ENCODE peak calls at places on chromosomes 1 and 21, in eight cellular contexts. V is left ventricle myocardium inferior; J is uterus; Z is ovary; M is CD8-positive, alpha-beta T cell; S is PC-9; X is neural progenitor cell; T is upper lobe of left lung. E is an unnamed sample. For H3K4me1, the result is how much of the 10 kb centered on the place peaks cover.

GRCh38 chr21:29504751-29505321 is 206.1 kb downstream of the BACH1 start:
- DNase-seq in V (no peak), J (no peak), Z (no peak), M (no peak), S (no peak), X (no peak), T (no peak), E (no peak)

GRCh38 chr1:115771847-115772457 is 3.4 kb upstream of the CASQ2 start:
- DNase-seq in V (peak), J (peak), Z (peak), M (no peak), S (peak), X (peak), T (no peak), E (peak)

GRCh38 chr21:29114765-29115164 is 15.7 kb upstream of the MAP3K7CL start:
- DNase-seq in V (no peak), J (no peak), Z (no peak), M (no peak), S (peak), X (peak), T (no peak), E (no peak)

GRCh38 chr1:32725595-32725942 is 23.0 kb upstream of the SYNC start:
- DNase-seq in V (no peak), J (no peak), Z (no peak), M (no peak), S (no peak), X (no peak), T (no peak), E (no peak)

GRCh38 chr1:205921559-205921887 is 21.7 kb downstream of the SLC26A9 start:
- DNase-seq in V (no peak), J (no peak), Z (no peak), M (no peak), S (no peak), X (no peak), T (peak), E (no peak)

GRCh38 chr1:107897428-107898339 is 67.3 kb downstream of the VAV3 start:
- DNase-seq in V (no peak), J (no peak), Z (no peak), M (peak), S (no peak), X (no peak), T (no peak), E (no peak)

GRCh38 chr1:90114521-90115141 is 119.7 kb downstream of the ZNF326 start:
- DNase-seq in V (no peak), J (no peak), Z (no peak), M (no peak), S (no peak), X (peak), T (no peak), E (no peak)

GRCh38 chr1:48523541-48523940 is 51.5 kb upstream of the SPATA6 start:
- DNase-seq in V (no peak), J (no peak), Z (no peak), M (no peak), S (no peak), X (no peak), T (no peak), E (no peak)

GRCh38 chr1:192477630-192478029 is 97.9 kb upstream of the RGS1 start:
- DNase-seq in V (no peak), J (no peak), Z (no peak), M (no peak), S (no peak), X (no peak), T (no peak), E (no peak)

GRCh38 chr1:219401723-219402431 is 211.0 kb downstream of the ZC3H11B start:
- DNase-seq in V (no peak), J (no peak), Z (no peak), M (no peak), S (no peak), X (no peak), T (no peak), E (no peak)

GRCh38 chr1:232508161-232508661 is 121.7 kb downstream of the SIPA1L2 start:
- DNase-seq in V (no peak), J (no peak), Z (no peak), M (no peak), S (no peak), X (peak), T (no peak), E (no peak)

GRCh38 chr1:162709132-162709860 is 77.0 kb downstream of the DDR2 start:
- DNase-seq in V (no peak), J (no peak), Z (no peak), M (no peak), S (no peak), X (no peak), T (no peak), E (no peak)

GRCh38 chr1:234620272-234620711 is 10.3 kb upstream of the IRF2BP2 start:
- DNase-seq in V (no peak), J (no peak), Z (no peak), M (no peak), S (no peak), X (no peak), T (no peak), E (no peak)

GRCh38 chr1:234619071-234619480 is 9.1 kb upstream of the IRF2BP2 start:
- DNase-seq in V (no peak), J (no peak), Z (no peak), M (no peak), S (no peak), X (no peak), T (no peak), E (no peak)

GRCh38 chr1:234619794-234620247 is 9.8 kb upstream of the IRF2BP2 start:
- DNase-seq in V (no peak), J (no peak), Z (no peak), M (no peak), S (no peak), X (no peak), T (no peak), E (no peak)

GRCh38 chr1:234621657-234622335 is 11.8 kb upstream of the IRF2BP2 start:
- DNase-seq in V (peak), J (no peak), Z (no peak), M (no peak), S (no peak), X (no peak), T (no peak), E (no peak)

DNA sequence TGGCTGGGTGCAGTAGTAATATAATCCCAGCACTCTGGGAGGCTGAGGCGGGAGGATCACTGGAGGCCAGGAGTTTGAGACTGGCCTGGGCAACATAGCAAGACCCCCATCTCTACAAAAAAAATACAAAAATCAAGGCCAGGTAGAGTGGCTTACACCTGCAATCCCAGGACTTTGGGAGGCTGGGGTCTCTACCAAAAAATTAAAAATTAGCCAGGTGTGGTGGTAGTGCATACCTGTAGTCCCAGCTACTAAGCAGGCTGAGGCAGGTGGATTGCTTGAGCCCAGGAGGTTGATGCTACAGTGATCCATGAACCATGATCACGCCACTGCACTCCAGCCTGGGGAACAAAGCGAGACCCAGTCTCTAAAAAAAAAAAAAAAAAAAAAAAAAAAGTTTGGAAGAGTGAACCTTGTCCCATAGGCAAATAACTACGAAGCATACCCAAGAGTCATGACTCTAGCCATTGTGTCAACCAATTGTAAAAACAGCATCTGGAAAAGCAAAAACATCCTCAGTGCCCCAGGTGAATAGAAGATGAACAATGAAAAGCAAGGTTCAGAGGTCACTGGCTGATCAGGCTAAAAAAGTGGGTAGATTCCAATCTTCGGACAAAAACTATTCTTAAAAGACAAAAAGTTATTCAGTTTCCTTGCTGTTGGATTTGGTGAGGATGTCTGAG is 10.9 kb upstream of the IRF2BP2 start:
- DNase-seq in V (no peak), J (no peak), Z (no peak), M (no peak), S (no peak), X (no peak), T (no peak), E (no peak)
- H3K4me1 ChIP-seq in V (under half), J (under half), Z (under half), M (under half), S (under half), X (under half), T (under half), E (under half)

GRCh38 chr1:200345516-200345915 is 64.3 kb downstream of the ZNF281 start:
- DNase-seq in V (no peak), J (no peak), Z (no peak), M (no peak), S (no peak), X (no peak), T (no peak), E (no peak)
- H3K4me1 ChIP-seq in V (under half), J (under half), Z (under half), M (under half), S (under half), X (under half), T (under half), E (under half)

DNA sequence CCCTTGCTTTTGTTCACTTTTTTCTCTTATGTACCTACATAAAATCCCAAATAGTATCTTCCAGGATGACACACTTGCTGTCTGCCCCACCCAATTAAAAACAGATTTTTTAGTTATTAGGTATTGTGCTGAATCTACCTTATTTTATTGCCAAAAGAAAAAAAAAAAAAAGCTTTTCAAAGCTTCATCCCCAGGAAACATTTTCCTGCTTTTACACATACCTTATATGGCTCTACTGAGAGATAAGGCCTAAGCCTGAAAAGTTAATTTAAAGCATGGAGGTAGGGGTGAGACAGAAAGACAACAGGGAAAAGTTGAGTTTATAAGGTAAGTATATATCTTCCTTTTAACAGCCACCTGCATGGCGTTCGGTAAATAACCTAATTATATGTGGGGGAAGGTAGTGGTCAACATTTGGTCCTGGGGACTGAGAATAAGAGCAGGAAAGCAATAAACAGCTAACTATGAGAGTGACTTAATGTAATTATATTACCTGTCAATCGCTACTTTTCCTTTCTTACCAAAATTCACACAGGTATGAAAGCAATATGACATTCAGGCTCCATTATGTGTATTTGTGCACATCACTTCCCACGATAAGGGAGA is 54.6 kb upstream of the BOLA1 start:
- DNase-seq in V (no peak), J (no peak), Z (no peak), M (no peak), S (no peak), X (peak), T (no peak), E (no peak)
- H3K4me1 ChIP-seq in V (half or more), J (under half), Z (under half), M (under half), S (half or more), X (half or more), T (under half), E (half or more)

GRCh38 chr1:76288758-76289483 is 214.4 kb downstream of the ST6GALNAC3 start:
- DNase-seq in V (no peak), J (no peak), Z (no peak), M (no peak), S (no peak), X (no peak), T (no peak), E (no peak)
- H3K4me1 ChIP-seq in V (under half), J (under half), Z (under half), M (under half), S (under half), X (under half), T (under half), E (under half)

GRCh38 chr21:44924611-44925010 is 3.9 kb upstream of the ITGB2 start:
- DNase-seq in V (peak), J (no peak), Z (no peak), M (no peak), S (no peak), X (no peak), T (no peak), E (no peak)
- H3K4me1 ChIP-seq in V (under half), J (under half), Z (under half), M (half or more), S (under half), X (under half), T (under half), E (under half)

GRCh38 chr1:28078680-28079626 is 9.5 kb downstream of the EYA3 start:
- DNase-seq in V (no peak), J (no peak), Z (no peak), M (no peak), S (no peak), X (no peak), T (no peak), E (no peak)

GRCh38 chr1:28073867-28074266 is 14.5 kb downstream of the EYA3 start:
- DNase-seq in V (no peak), J (no peak), Z (no peak), M (no peak), S (no peak), X (no peak), T (no peak), E (no peak)

GRCh38 chr1:28074892-28075511 is 13.4 kb downstream of the EYA3 start:
- DNase-seq in V (no peak), J (no peak), Z (no peak), M (no peak), S (no peak), X (no peak), T (no peak), E (no peak)

GRCh38 chr1:28078262-28078661 is 10.1 kb downstream of the EYA3 start:
- DNase-seq in V (no peak), J (no peak), Z (no peak), M (no peak), S (no peak), X (no peak), T (no peak), E (no peak)
- H3K4me1 ChIP-seq in V (half or more), J (under half), Z (under half), M (under half), S (under half), X (under half), T (under half), E (under half)

GRCh38 chr1:203322480-203323179 is 17.3 kb downstream of the BTG2 start:
- DNase-seq in V (peak), J (no peak), Z (no peak), M (no peak), S (no peak), X (no peak), T (no peak), E (no peak)
- H3K4me1 ChIP-seq in V (half or more), J (under half), Z (under half), M (half or more), S (under half), X (half or more), T (half or more), E (half or more)

GRCh38 chr1:1359316-1359667 is 937 bp upstream of the MXRA8 start:
- DNase-seq in V (peak), J (peak), Z (peak), M (no peak), S (no peak), X (no peak), T (no peak), E (no peak)

GRCh38 chr1:1361233-1361981 is 3.1 kb upstream of the MXRA8 start:
- DNase-seq in V (no peak), J (peak), Z (peak), M (no peak), S (no peak), X (no peak), T (peak), E (no peak)

GRCh38 chr1:1359668-1360468 is 1.5 kb upstream of the MXRA8 start:
- DNase-seq in V (peak), J (peak), Z (peak), M (no peak), S (peak), X (no peak), T (peak), E (no peak)

GRCh38 chr1:1361982-1362423 is 3.6 kb upstream of the MXRA8 start:
- DNase-seq in V (peak), J (peak), Z (peak), M (no peak), S (no peak), X (no peak), T (no peak), E (no peak)

GRCh38 chr1:1360511-1361169 is 2.3 kb upstream of the MXRA8 start:
- DNase-seq in V (peak), J (peak), Z (peak), M (no peak), S (peak), X (peak), T (peak), E (no peak)
- H3K4me1 ChIP-seq in V (under half), J (under half), Z (under half), M (under half), S (under half), X (under half), T (under half), E (half or more)

DNA sequence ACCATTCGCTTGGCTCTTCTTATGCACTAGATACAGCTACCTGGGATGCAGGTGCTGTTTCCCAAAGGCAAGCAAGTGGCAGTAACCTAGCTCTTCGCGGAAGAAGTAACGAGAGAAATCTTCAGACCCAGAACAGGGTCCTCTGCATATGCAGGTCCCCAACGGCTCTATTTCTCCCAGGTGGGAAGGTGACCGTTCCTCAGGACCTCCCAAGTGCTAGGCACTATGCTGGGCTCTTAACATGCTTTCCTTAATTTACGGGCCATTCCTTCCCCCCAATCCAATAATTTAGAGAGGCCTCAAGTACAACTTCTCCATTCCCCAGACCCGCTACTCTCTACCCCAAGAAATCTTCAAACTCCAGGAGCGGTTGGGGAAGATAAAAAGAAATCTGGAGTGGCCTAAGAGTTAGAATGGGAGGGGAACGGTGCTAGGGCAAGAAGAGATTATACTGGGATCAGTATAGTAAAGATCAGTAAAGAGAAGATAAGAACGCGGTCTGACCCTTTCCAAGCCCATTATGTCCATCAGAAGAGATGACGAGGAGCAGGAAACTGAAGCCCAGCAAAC is 410 bp downstream of the TXNDC12 start:
- DNase-seq in V (no peak), J (no peak), Z (no peak), M (no peak), S (peak), X (peak), T (no peak), E (no peak)
- H3K4me1 ChIP-seq in V (half or more), J (under half), Z (under half), M (under half), S (under half), X (under half), T (under half), E (under half)

DNA sequence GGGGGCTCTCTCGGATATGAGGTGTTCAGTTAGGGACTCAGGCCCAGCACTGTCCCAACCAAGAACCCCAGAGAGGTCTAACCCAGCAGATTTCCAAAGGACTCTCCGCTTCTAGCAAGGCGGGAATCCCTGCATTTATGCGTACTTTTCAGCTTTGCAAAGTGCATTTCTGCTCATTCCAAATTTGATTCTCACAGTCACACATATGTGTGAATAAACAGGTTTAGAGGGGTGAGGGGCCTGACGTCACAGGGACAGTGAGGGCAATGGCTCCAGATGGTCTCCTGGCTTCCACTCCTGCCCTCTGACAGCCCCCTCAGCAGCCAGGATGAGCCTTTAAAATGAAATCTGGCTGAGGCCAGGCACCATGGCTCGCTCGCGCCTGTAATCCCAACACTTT is 921 bp upstream of the ECE1 start:
- DNase-seq in V (no peak), J (no peak), Z (no peak), M (no peak), S (no peak), X (no peak), T (no peak), E (no peak)
- H3K4me1 ChIP-seq in V (half or more), J (under half), Z (under half), M (half or more), S (under half), X (under half), T (half or more), E (half or more)